ENCODE peak calls at places on chromosomes 4 and X, in six cellular contexts. Y, W, Z, K, D and Q are unnamed samples. For H3K27me3 and H3K4me1, the result is how much of the 10 kb centered on the place peaks cover.

GRCh38 chr4:100986360-100986868 is 360.9 kb downstream of the PPP3CA start:
- DNase-seq in Z (peak), D (no peak), Y (no peak), W (no peak), K (peak), Q (no peak)

GRCh38 chr4:76179398-76180318 is 31.5 kb upstream of the NUP54 start:
- DNase-seq in Y (peak), Z (peak), D (peak), W (peak), K (peak), Q (peak)

GRCh38 chr4:180153587-180153986 is 2089.6 kb upstream of the TENM3 start:
- DNase-seq in Z (no peak), Y (no peak), W (no peak), D (no peak), K (no peak), Q (no peak)

GRCh38 chr4:77959566-77960338 is 97.1 kb downstream of the MRPL1 start:
- DNase-seq in Y (peak), Z (no peak), W (no peak), D (no peak), K (no peak), Q (no peak)

GRCh38 chrX:53003111-53003510 is 44.8 kb upstream of the FAM156A start:
- DNase-seq in D (no peak), K (no peak), Y (no peak), Z (no peak), W (no peak), Q (no peak)

GRCh38 chr4:702618-703048 is 3.0 kb upstream of the PCGF3 start:
- DNase-seq in W (no peak), K (no peak), Z (peak), D (no peak), Y (no peak), Q (peak)

GRCh38 chrX:17065100-17065499 is 118.6 kb downstream of the REPS2 start:
- DNase-seq in Y (no peak), K (no peak), Z (no peak), W (no peak), D (no peak), Q (no peak)

GRCh38 chrX:49029876-49030275 is 13.3 kb downstream of the TFE3 start:
- DNase-seq in K (no peak), D (no peak), Y (no peak), Z (no peak), W (no peak), Q (no peak)

GRCh38 chr4:157907224-157907623 is 265.6 kb downstream of the GASK1B start:
- DNase-seq in D (no peak), W (no peak), Y (no peak), K (no peak), Z (no peak), Q (no peak)

GRCh38 chr4:54784188-54784671 is 126.5 kb downstream of the KIT start:
- DNase-seq in K (no peak), W (peak), D (peak), Z (peak), Y (peak), Q (peak)

GRCh38 chr4:167111622-167112021 is 122.7 kb downstream of the SPOCK3 start:
- DNase-seq in Y (no peak), Z (no peak), D (no peak), K (no peak), W (no peak), Q (no peak)

GRCh38 chrX:39736219-39737211 is 361.2 kb downstream of the BCOR start:
- DNase-seq in K (no peak), W (peak), D (peak), Y (peak), Z (peak), Q (peak)

GRCh38 chrX:103446665-103447302 is 70.4 kb downstream of the BEX3 start:
- DNase-seq in Z (no peak), Y (peak), W (no peak), K (no peak), D (no peak), Q (no peak)

GRCh38 chr4:68904786-68905185 is 46.8 kb downstream of the UGT2A3 start:
- DNase-seq in Y (no peak), D (no peak), W (no peak), Z (no peak), K (no peak), Q (no peak)

GRCh38 chr4:623914-624626 is 1.3 kb upstream of the PDE6B start:
- DNase-seq in Z (peak), W (no peak), D (no peak), K (no peak), Y (no peak), Q (no peak)

GRCh38 chrX:40105791-40106676 is 8.3 kb upstream of the BCOR start:
- DNase-seq in Z (peak), K (peak), D (peak), W (peak), Y (no peak), Q (peak)

GRCh38 chr4:38856524-38857337 is at the start of gene TLR6:
- DNase-seq in D (no peak), W (no peak), Z (no peak), Y (peak), K (peak), Q (no peak)

GRCh38 chr4:140037353-140038030 is 116.5 kb downstream of the MAML3 start:
- DNase-seq in W (no peak), Z (no peak), K (no peak), Y (peak), D (no peak), Q (no peak)

GRCh38 chr4:15902741-15903140 is 35.8 kb downstream of the FGFBP1 start:
- DNase-seq in W (no peak), Y (no peak), D (no peak), K (no peak), Z (no peak), Q (no peak)

GRCh38 chr4:121454251-121454979 is 73.6 kb upstream of the QRFPR start:
- DNase-seq in W (no peak), Z (no peak), K (no peak), Y (no peak), D (no peak), Q (no peak)

GRCh38 chrX:153526801-153527599 is 9.6 kb downstream of the ATP2B3 start:
- DNase-seq in Z (no peak), K (no peak), W (no peak), D (no peak), Y (no peak), Q (no peak)

GRCh38 chr4:4355302-4355701 is 31.6 kb upstream of the NSG1 start:
- DNase-seq in D (no peak), Y (no peak), Z (no peak), K (no peak), W (no peak), Q (no peak)

GRCh38 chr4:161249779-161250440 is 913.9 kb downstream of the FSTL5 start:
- DNase-seq in K (no peak), D (no peak), Z (no peak), W (no peak), Y (no peak), Q (no peak)

GRCh38 chr4:146224331-146224966 is 10.1 kb downstream of the REELD1 start:
- DNase-seq in Y (peak), W (no peak), K (no peak), Z (no peak), D (no peak), Q (no peak)

GRCh38 chrX:133323450-133323849 is 91.8 kb downstream of the GPC4 start:
- DNase-seq in Y (no peak), D (no peak), Z (no peak), K (no peak), W (no peak), Q (no peak)

GRCh38 chrX:103396186-103396585 is 19.8 kb downstream of the BEX3 start:
- DNase-seq in K (no peak), W (no peak), D (no peak), Z (no peak), Y (peak), Q (no peak)

GRCh38 chrX:63466690-63467089 is 115.6 kb upstream of the SPIN4 start:
- DNase-seq in Y (no peak), Z (no peak), K (no peak), D (no peak), W (no peak), Q (no peak)

GRCh38 chr4:89829470-89830138 is 7.4 kb downstream of the SNCA start:
- DNase-seq in W (no peak), Y (no peak), D (no peak), Z (no peak), K (no peak), Q (peak)

GRCh38 chrX:9197231-9197630 is 163.3 kb upstream of the FAM9B start:
- DNase-seq in K (no peak), Y (peak), D (no peak), W (no peak), Z (no peak), Q (no peak)

GRCh38 chrX:139930923-139931645 is 1.8 kb downstream of the ATP11C start:
- DNase-seq in W (no peak), Y (no peak), D (no peak), Z (peak), K (no peak), Q (peak)

GRCh38 chr4:185344743-185345538 is 50.8 kb downstream of the LRP2BP start:
- DNase-seq in K (no peak), Y (no peak), W (no peak), D (no peak), Z (no peak), Q (no peak)

GRCh38 chr4:173264245-173264959 is 69.8 kb downstream of the HMGB2 start:
- DNase-seq in Z (no peak), K (no peak), D (no peak), W (peak), Y (peak), Q (peak)

GRCh38 chrX:1851527-1851926 is 236.7 kb downstream of the ASMT start:
- DNase-seq in K (no peak), Y (no peak), D (no peak), W (no peak), Z (no peak), Q (no peak)

GRCh38 chr4:165325732-165326512 is 1.5 kb upstream of the MSMO1 start:
- DNase-seq in K (peak), W (no peak), Y (peak), Z (no peak), D (no peak), Q (no peak)

GRCh38 chrX:130502023-130502570 is 100.3 kb downstream of the RBMX2 start:
- DNase-seq in D (no peak), K (no peak), Y (no peak), Z (no peak), W (no peak), Q (no peak)

GRCh38 chrX:130504019-130504418 is 102.2 kb downstream of the RBMX2 start:
- DNase-seq in D (no peak), W (no peak), Y (no peak), K (no peak), Z (no peak), Q (no peak)

GRCh38 chrX:130507015-130507414 is 105.2 kb downstream of the RBMX2 start:
- DNase-seq in K (no peak), Y (no peak), D (no peak), W (no peak), Z (no peak), Q (no peak)
- H3K27me3 ChIP-seq in K (under half), Y (under half), D (under half), W (under half), Z (under half), Q (under half)

DNA sequence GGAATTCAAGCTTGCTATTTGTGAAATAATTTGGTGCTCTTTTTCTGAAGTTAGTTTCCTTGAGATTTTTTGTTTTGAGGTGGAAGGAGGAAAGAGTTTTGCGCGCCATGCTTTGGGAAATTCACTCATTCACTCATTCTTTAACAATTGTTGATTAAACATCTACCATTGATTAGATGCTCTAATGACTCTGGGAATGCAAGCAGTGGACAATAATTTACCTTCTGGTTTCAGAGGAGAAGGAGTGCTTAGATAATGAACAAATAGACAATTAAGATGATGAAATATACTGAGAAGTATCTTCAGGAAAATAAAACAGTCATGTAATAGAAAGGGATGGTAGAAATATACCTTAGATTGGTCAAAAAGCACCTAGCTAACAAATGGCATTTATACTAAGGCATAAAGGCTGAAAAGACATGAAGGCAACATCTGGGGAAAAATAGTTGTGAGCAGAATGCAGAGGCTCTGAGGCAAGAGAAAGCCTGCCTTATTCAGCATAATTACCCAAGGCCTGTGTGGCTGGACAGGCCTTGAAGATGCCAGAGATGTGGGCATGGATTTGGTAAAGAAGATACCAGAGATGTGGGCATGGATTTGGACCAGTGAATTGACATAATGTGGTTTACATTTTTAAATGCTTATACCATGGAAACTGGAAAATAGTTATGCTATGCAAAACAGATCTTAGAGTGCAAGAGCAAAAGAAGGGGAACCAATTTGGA is 2.7 kb upstream of the COMMD8 start:
- DNase-seq in Z (no peak), Y (no peak), D (no peak), W (no peak), K (no peak), Q (no peak)
- TF ChIP-seq POLR2A in Z (no peak), Y (no peak), D (no peak), W (no peak), K (no peak), Q (no peak)

GRCh38 chr4:17066972-17067371 is 168.5 kb upstream of the LDB2 start:
- DNase-seq in K (no peak), Y (peak), D (no peak), W (no peak), Z (no peak), Q (no peak)

GRCh38 chr4:17064959-17065358 is 166.5 kb upstream of the LDB2 start:
- DNase-seq in W (no peak), K (no peak), Y (no peak), Z (no peak), D (no peak), Q (no peak)

GRCh38 chr4:17065821-17066220 is 167.4 kb upstream of the LDB2 start:
- DNase-seq in D (no peak), K (no peak), Z (no peak), Y (no peak), W (no peak), Q (no peak)

GRCh38 chr4:17068396-17068795 is 170.0 kb upstream of the LDB2 start:
- DNase-seq in K (no peak), Z (no peak), D (no peak), W (no peak), Y (peak), Q (no peak)

GRCh38 chr4:17066241-17066640 is 167.8 kb upstream of the LDB2 start:
- DNase-seq in D (no peak), K (no peak), W (no peak), Y (peak), Z (no peak), Q (no peak)
- H3K4me1 ChIP-seq in D (under half), K (under half), W (under half), Y (under half), Z (under half), Q (under half)

GRCh38 chrX:114889454-114889853 is 128.0 kb downstream of the IL13RA2 start:
- DNase-seq in D (no peak), W (no peak), Z (no peak), K (no peak), Y (no peak), Q (no peak)
- H3K27me3 ChIP-seq in D (under half), W (under half), Z (under half), K (under half), Y (under half), Q (under half)

GRCh38 chr4:154560824-154561231 is 2.0 kb upstream of the FGB start:
- DNase-seq in Z (no peak), D (no peak), W (no peak), K (no peak), Y (peak), Q (no peak)
- TF ChIP-seq POLR2A in Z (no peak), D (no peak), W (no peak), K (no peak), Y (no peak), Q (no peak)

GRCh38 chr4:2867758-2868491 is 24.3 kb downstream of the ADD1 start:
- DNase-seq in Y (peak), D (no peak), K (no peak), Z (no peak), W (no peak), Q (peak)
- H3K4me1 ChIP-seq in Y (under half), D (half or more), K (under half), Z (half or more), W (half or more), Q (under half)

DNA sequence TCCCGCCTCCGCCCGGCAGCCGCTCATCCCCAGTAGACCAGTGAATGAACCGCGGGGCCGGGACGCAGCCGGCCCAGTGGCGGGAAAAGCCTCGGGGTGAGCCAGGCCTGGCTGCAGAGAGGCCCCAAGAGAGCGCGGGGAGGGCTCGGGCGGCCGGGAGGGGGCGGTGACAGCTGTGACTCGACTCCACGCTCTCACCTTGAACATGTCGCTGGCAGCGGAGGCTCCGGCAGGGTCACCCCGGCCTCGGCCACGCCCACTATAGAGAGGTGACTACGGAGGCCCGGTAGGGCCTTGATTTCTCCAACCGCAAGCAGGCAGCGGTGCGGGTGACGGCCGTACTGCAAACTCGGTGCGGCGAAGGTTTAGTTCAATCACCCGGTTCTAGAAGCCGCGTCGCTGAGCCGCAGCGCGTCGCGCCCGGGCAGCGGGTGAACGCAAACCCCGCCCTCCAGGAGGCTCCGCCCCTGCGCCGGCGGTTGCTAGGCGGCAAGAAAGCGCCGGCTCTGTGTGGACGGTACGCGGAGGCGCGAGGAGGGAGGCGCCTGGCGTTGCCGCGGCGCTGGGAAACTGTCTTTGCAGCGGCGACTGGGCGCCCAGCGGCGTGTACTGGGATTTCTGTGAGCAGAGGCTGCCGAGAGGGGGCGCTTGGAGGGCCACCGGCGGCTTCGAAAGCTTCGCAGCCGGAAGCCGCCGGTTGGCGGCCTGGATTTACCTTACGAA is at the start of the genes APOO and CXorf58:
- DNase-seq in K (peak), W (peak), Z (peak), D (peak), Y (peak), Q (peak)
- H3K27me3 ChIP-seq in K (under half), W (under half), Z (under half), D (under half), Y (under half), Q (under half)

DNA sequence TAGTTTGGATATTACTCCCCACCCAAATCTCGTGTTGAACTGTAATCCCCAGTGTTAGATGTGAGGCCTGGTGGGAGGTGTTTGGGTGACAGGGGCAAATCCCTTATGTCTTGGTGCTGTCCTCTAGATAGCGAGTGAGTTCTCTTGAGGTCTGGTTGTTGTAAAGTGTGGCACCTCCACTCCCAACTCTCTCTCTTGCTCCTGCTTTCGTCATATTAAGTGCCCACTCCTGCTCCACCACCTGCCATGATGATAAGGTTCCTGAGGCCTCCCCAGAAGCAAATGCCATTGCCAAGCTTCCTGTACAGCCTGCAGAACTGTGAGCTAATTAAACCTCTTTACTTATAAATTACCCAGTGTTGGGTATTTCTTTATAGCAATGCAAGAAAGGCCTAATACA is 944.3 kb downstream of the ADGRL3 start:
- DNase-seq in D (no peak), Z (no peak), Y (no peak), K (no peak), W (peak), Q (no peak)
- TF ChIP-seq POLR2A in D (no peak), Z (no peak), Y (no peak), K (no peak), W (no peak), Q (no peak)

GRCh38 chr4:142354794-142355416 is 491.2 kb downstream of the INPP4B start:
- DNase-seq in Z (no peak), K (no peak), D (no peak), Y (no peak), W (no peak), Q (no peak)

GRCh38 chr4:142355417-142355930 is 490.6 kb downstream of the INPP4B start:
- DNase-seq in K (no peak), D (no peak), W (no peak), Y (no peak), Z (no peak), Q (no peak)

GRCh38 chr4:142352682-142353081 is 493.4 kb downstream of the INPP4B start:
- DNase-seq in Y (no peak), W (no peak), D (no peak), K (no peak), Z (no peak), Q (no peak)

GRCh38 chr4:142353149-142353738 is 492.9 kb downstream of the INPP4B start:
- DNase-seq in D (no peak), Y (peak), Z (no peak), K (no peak), W (no peak), Q (no peak)

DNA sequence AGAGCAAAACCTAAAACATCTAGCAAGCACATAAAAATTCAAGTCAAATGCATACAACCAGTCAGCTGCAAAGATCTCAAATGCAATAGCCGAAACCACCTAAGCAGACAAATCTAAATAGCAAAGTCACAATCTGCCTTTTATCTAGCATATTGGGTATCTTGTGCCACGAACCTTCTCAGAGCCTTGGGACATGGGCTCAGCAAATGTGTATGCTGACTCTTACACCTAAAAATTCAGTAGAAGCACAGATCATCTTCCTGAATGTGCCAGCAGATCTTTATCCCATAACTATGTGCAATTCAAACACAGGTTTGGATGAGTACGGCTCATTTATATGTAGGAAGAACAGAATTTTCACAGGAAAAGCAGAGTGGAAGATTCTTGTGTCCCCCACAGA is 492.1 kb downstream of the INPP4B start:
- DNase-seq in D (no peak), Y (peak), Z (no peak), W (no peak), K (no peak), Q (no peak)
- H3K4me1 ChIP-seq in D (under half), Y (under half), Z (half or more), W (half or more), K (under half), Q (under half)